ENCODE peak calls at places on chromosomes 12 and 14, in six cellular contexts. G is GM12878, F is A549, W is K562, S is HepG2, C is endothelial cell of umbilical vein. Q is an unnamed sample.

GRCh38 chr12:89179983-89180382 is 172.3 kb downstream of the DUSP6 start:
- DNase-seq in G (no peak), F (peak; percentile 31), W (no peak), S (no peak), C (peak; percentile 91), Q (peak; percentile 85)

GRCh38 chr14:67722293-67722692 is 20.6 kb downstream of the RDH12 start:
- DNase-seq in G (no peak), F (no peak), W (no peak), S (no peak), C (no peak), Q (no peak)

GRCh38 chr12:103877934-103878510 is 37.0 kb upstream of the NT5DC3 start:
- DNase-seq in G (peak; percentile 49), F (peak; percentile 82), W (peak; percentile 69), S (peak; percentile 64), C (peak; percentile 52), Q (peak; percentile 78)

GRCh38 chr12:42484996-42485395 is 104.5 kb downstream of the PRICKLE1 start:
- DNase-seq in G (no peak), F (no peak), W (no peak), S (no peak), C (peak; percentile 58), Q (no peak)

GRCh38 chr14:92565040-92565717 is 51.6 kb downstream of the RIN3 start:
- DNase-seq in G (no peak), F (no peak), W (no peak), S (no peak), C (no peak), Q (no peak)

GRCh38 chr12:68260153-68260552 is 6.7 kb upstream of the IL22 start:
- DNase-seq in G (no peak), F (no peak), W (no peak), S (no peak), C (no peak), Q (no peak)

GRCh38 chr14:78968249-78968648 is 798.1 kb downstream of the NRXN3 start:
- DNase-seq in G (no peak), F (no peak), W (no peak), S (no peak), C (no peak), Q (no peak)

GRCh38 chr14:51219473-51220448 is 20.3 kb upstream of the TMX1 start:
- DNase-seq in G (no peak), F (peak; percentile 10), W (no peak), S (peak; percentile 7), C (peak; percentile 45), Q (peak; percentile 45)

GRCh38 chr12:76706099-76706498 is 57.8 kb upstream of the ZDHHC17 start:
- DNase-seq in G (no peak), F (no peak), W (no peak), S (no peak), C (no peak), Q (peak; percentile 46)

GRCh38 chr14:95255487-95255886 is 64.2 kb downstream of the CLMN start:
- DNase-seq in G (no peak), F (peak; percentile 81), W (peak; percentile 22), S (no peak), C (peak; percentile 61), Q (peak; percentile 81)

GRCh38 chr12:82923935-82924334 is 237.2 kb downstream of the TMTC2 start:
- DNase-seq in G (no peak), F (no peak), W (no peak), S (no peak), C (no peak), Q (no peak)

GRCh38 chr12:47102845-47103666 is 23.3 kb upstream of the AMIGO2 start:
- DNase-seq in G (no peak), F (no peak), W (no peak), S (no peak), C (no peak), Q (no peak)

GRCh38 chr14:67497216-67497615 is 8.7 kb upstream of the TMEM229B start:
- DNase-seq in G (no peak), F (no peak), W (no peak), S (no peak), C (no peak), Q (no peak)

GRCh38 chr12:26121841-26122680 is 2.8 kb downstream of the BHLHE41 start:
- DNase-seq in G (no peak), F (no peak), W (peak; percentile 14), S (no peak), C (peak; percentile 24), Q (peak; percentile 92)

GRCh38 chr12:31440134-31440533 is 114.2 kb upstream of the SINHCAF start:
- DNase-seq in G (no peak), F (no peak), W (no peak), S (no peak), C (no peak), Q (peak; percentile 11)
- TF ChIP-seq CTCF in G (no peak), F (no peak), W (no peak), S (no peak), C (no peak), Q (no peak)

GRCh38 chr12:28175098-28175589 is 15.1 kb upstream of the CCDC91 start:
- DNase-seq in G (no peak), F (no peak), W (no peak), S (no peak), C (no peak), Q (no peak)

GRCh38 chr12:28177862-28178261 is 12.4 kb upstream of the CCDC91 start:
- DNase-seq in G (no peak), F (no peak), W (no peak), S (no peak), C (no peak), Q (no peak)

GRCh38 chr12:28176295-28176694 is 14.0 kb upstream of the CCDC91 start:
- DNase-seq in G (no peak), F (no peak), W (no peak), S (no peak), C (no peak), Q (no peak)

GRCh38 chr12:28178775-28179174 is 11.5 kb upstream of the CCDC91 start:
- DNase-seq in G (no peak), F (no peak), W (no peak), S (no peak), C (no peak), Q (no peak)

DNA sequence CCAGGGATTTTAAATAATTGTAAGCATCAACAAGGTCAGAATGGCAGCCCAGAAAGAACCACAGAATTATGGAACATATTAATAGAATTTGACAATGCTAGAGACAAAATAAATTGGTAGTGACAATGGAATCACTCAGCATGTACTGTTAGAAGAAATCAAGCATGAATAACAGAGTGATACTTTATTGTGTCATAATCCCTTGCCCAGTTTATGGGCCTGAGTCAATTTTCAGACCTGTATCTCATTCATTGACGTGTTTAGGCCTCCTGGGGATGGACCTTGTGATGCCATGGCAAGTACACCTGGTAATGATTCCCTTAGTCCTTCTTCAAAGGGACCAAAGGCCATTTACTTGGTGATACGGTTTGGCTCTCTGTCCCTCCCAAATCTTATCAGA is 12.8 kb upstream of the CCDC91 start:
- DNase-seq in G (no peak), F (no peak), W (no peak), S (no peak), C (no peak), Q (no peak)
- TF ChIP-seq MYC in G (no peak), F (no peak), W (no peak), S (no peak), C (no peak), Q (no peak)

GRCh38 chr14:63147018-63147417 is 57.2 kb upstream of the RHOJ start:
- DNase-seq in G (no peak), F (no peak), W (no peak), S (no peak), C (no peak), Q (no peak)
- TF ChIP-seq POLR2A in G (no peak), F (no peak), W (no peak), S (no peak), C (no peak), Q (no peak)

DNA sequence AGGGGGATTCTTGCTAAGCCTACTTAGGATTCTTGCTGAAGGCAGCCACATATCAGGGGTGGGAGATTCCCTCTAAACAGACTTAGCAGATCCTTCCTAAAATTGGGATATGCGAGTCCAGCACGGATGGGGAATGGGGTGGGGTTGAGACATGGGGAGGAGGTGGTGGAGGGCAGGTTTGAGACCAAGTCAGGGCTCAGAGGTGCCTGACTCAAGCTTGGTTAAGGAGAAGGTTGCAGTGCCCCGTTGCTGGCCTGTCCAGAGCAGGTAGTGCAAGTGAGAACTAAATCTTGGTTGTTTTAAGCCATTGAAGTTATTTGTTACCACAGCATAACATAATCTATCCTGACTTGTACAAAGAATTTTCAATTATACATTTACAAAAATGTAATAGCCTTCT is 359.7 kb downstream of the AACS start:
- DNase-seq in G (no peak), F (no peak), W (no peak), S (no peak), C (no peak), Q (no peak)
- TF ChIP-seq CTCF in G (no peak), F (no peak), W (no peak), S (no peak), C (no peak), Q (no peak)

GRCh38 chr12:94909609-94910008 is 93.9 kb downstream of the NDUFA12 start:
- DNase-seq in G (no peak), F (no peak), W (no peak), S (no peak), C (no peak), Q (no peak)
- TF ChIP-seq MYC in G (no peak), F (no peak), W (no peak), S (no peak), C (no peak), Q (no peak)

DNA sequence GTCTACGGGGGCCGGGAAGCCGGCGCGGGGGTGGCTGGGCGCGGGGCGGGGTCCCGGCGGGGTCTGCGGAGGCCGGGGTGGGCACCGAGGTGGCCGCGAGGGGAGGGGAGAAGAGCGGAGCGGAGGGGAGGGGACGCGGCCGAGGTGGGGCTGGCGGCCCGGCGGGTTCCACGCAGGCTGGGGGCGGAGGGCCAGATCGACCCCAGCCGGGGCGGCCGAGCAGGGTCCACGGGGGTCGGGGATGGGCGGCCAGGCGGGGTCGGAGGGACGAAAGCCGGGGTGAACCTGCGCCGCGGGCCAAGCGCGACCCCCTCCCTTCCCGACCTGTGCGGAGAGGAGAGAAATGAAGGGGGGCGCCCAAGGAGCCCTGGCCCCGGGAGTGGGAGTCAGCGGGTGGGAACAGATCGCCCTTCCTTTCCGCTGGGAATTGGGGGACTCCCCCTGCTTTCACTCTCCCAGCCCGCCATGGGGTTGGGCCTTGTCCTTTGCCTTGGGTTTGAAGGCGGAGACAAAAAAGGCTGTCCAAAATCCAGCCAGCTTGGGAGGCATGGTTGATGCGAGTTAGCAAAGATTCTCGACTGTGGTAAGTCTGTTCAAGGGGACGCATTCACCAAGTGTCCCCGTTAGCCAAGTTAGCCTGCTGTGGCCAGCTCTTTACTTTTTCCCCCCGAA is 493 bp upstream of the CKAP4 start:
- DNase-seq in G (no peak), F (peak; percentile 67), W (no peak), S (peak; percentile 19), C (peak; percentile 69), Q (peak; percentile 30)
- TF ChIP-seq POLR2A in G (peak; percentile 55), F (no peak), W (no peak), S (peak; percentile 25), C (peak; percentile 70), Q (no peak)

GRCh38 chr12:15592934-15593333 is 196.3 kb downstream of the EPS8 start:
- DNase-seq in G (no peak), F (no peak), W (no peak), S (peak; percentile 51), C (peak; percentile 52), Q (no peak)
- TF ChIP-seq CTCF in G (no peak), F (peak; percentile 30), W (no peak), S (peak; percentile 67), C (no peak), Q (no peak)

Q was measured in NB4.